ENCODE peak calls at places on chromosomes 4 and X, in seven cellular contexts. B is left lung, K is right lobe of liver, T is MM.1S, Y is fibroblast of lung, A is prostate gland, R is body of pancreas. P is an unnamed sample. For H3K36me3, the result is how much of the 10 kb centered on the place peaks cover.

GRCh38 chr4:159103406-159104131 is 690 bp downstream of the RAPGEF2 start:
- DNase-seq in B (peak), K (peak), T (peak), Y (peak), A (peak), R (peak), P (peak)

GRCh38 chr4:41532880-41533279 is 5.1 kb upstream of the LIMCH1 start:
- DNase-seq in B (no peak), K (no peak), T (no peak), Y (peak), A (no peak), R (no peak), P (no peak)

GRCh38 chr4:54005475-54005874 is 58.9 kb downstream of the CHIC2 start:
- DNase-seq in B (no peak), K (no peak), T (peak), Y (peak), A (no peak), R (no peak), P (no peak)

GRCh38 chr4:46852839-46853238 is 56.2 kb downstream of the COX7B2 start:
- DNase-seq in B (no peak), K (no peak), T (no peak), Y (no peak), A (no peak), R (no peak), P (no peak)

GRCh38 chr4:151677193-151677592 is 83.6 kb downstream of the GATB start:
- DNase-seq in B (no peak), K (no peak), T (no peak), Y (no peak), A (no peak), R (no peak), P (no peak)

GRCh38 chr4:6999172-7000086 is 43.7 kb upstream of the TADA2B start:
- DNase-seq in B (no peak), K (no peak), T (no peak), Y (no peak), A (no peak), R (no peak), P (no peak)

GRCh38 chr4:148808416-148808815 is 366.2 kb upstream of the NR3C2 start:
- DNase-seq in B (no peak), K (no peak), T (no peak), Y (no peak), A (no peak), R (no peak), P (no peak)

GRCh38 chrX:29824176-29824906 is 391.0 kb upstream of the MAGEB2 start:
- DNase-seq in B (no peak), K (no peak), T (no peak), Y (no peak), A (no peak), R (no peak), P (no peak)

GRCh38 chrX:57906790-57907189 is 3.5 kb downstream of the ZXDA start:
- DNase-seq in B (no peak), K (no peak), T (no peak), Y (peak), A (no peak), R (no peak), P (no peak)

GRCh38 chr4:575281-576141 is 584 bp downstream of the TMEM271 start:
- DNase-seq in B (peak), K (no peak), T (no peak), Y (peak), A (no peak), R (peak), P (peak)

GRCh38 chr4:25535701-25536473 is 119.8 kb upstream of the SLC34A2 start:
- DNase-seq in B (peak), K (no peak), T (no peak), Y (no peak), A (no peak), R (no peak), P (no peak)

GRCh38 chr4:168152837-168153500 is 60.6 kb downstream of the ANXA10 start:
- DNase-seq in B (no peak), K (no peak), T (peak), Y (no peak), A (no peak), R (no peak), P (no peak)

GRCh38 chrX:151879856-151880255 is 32.8 kb upstream of the MAGEA4 start:
- DNase-seq in B (no peak), K (no peak), T (no peak), Y (no peak), A (no peak), R (no peak), P (no peak)

GRCh38 chrX:30504309-30504708 is 73.3 kb downstream of the TASL start:
- DNase-seq in B (no peak), K (no peak), T (peak), Y (peak), A (no peak), R (no peak), P (no peak)

GRCh38 chr4:132266374-132266773 is 882.7 kb upstream of the PCDH10 start:
- DNase-seq in B (no peak), K (no peak), T (peak), Y (no peak), A (no peak), R (no peak), P (no peak)

GRCh38 chr4:99300934-99301333 is 10.1 kb upstream of the ADH1A start:
- DNase-seq in B (peak), K (peak), T (no peak), Y (peak), A (peak), R (peak), P (peak)

GRCh38 chr4:41839945-41840854 is 91.7 kb upstream of the PHOX2B start:
- DNase-seq in B (no peak), K (no peak), T (no peak), Y (no peak), A (no peak), R (no peak), P (no peak)

GRCh38 chr4:41575207-41575606 is 37.2 kb downstream of the LIMCH1 start:
- DNase-seq in B (no peak), K (no peak), T (no peak), Y (peak), A (no peak), R (no peak), P (no peak)

GRCh38 chr4:74453846-74454742 is 9.2 kb downstream of the AREG start:
- DNase-seq in B (no peak), K (no peak), T (no peak), Y (no peak), A (no peak), R (no peak), P (no peak)

DNA sequence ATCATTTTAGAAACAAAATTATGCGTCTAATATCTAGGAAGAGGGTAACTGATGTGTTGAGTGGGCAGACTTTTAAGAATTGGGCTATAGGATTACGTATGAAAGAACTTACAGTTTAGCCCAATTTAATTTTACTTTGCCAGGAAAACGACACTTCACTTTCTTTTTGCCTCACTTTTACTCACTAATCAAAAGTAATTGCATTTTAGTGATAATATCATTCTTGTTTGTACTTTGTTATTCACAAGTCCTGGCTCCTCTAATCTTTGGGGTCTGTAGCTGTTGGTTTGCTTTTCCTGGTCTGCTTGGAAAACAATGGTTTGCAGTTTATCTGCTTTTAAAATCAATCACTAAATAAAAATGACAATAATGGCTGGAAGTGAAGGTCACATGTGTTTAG is 2.9 kb upstream of the ARX start:
- DNase-seq in B (no peak), K (no peak), T (no peak), Y (no peak), A (no peak), R (no peak), P (no peak)
- TF ChIP-seq CTCF in B (no peak), K (no peak), T (no peak), Y (no peak), A (no peak), R (no peak), P (no peak)

GRCh38 chr4:86261634-86262033 is 98.2 kb downstream of the MAPK10 start:
- DNase-seq in B (no peak), K (no peak), T (no peak), Y (no peak), A (no peak), R (no peak), P (no peak)
- H3K36me3 ChIP-seq in B (under half), K (under half), T (under half), Y (under half), A (under half), R (under half), P (under half)

GRCh38 chrX:150414228-150414627 is 51.1 kb downstream of the MAMLD1 start:
- DNase-seq in B (no peak), K (no peak), T (no peak), Y (no peak), A (no peak), R (no peak), P (no peak)

GRCh38 chrX:150410513-150410912 is 47.4 kb downstream of the MAMLD1 start:
- DNase-seq in B (no peak), K (no peak), T (no peak), Y (no peak), A (no peak), R (no peak), P (no peak)

GRCh38 chrX:150421816-150422215 is 58.7 kb downstream of the MAMLD1 start:
- DNase-seq in B (no peak), K (peak), T (no peak), Y (peak), A (no peak), R (no peak), P (peak)

GRCh38 chrX:150411656-150412055 is 48.5 kb downstream of the MAMLD1 start:
- DNase-seq in B (no peak), K (no peak), T (no peak), Y (no peak), A (no peak), R (no peak), P (no peak)

GRCh38 chrX:150416469-150416868 is 53.4 kb downstream of the MAMLD1 start:
- DNase-seq in B (no peak), K (no peak), T (no peak), Y (no peak), A (no peak), R (no peak), P (no peak)
- TF ChIP-seq CTCF in B (no peak), K (no peak), T (no peak), Y (no peak), A (no peak), R (no peak), P (no peak)

GRCh38 chr4:137523329-137523728 is 9.0 kb downstream of the PCDH18 start:
- DNase-seq in B (no peak), K (no peak), T (no peak), Y (no peak), A (no peak), R (no peak), P (no peak)
- H3K36me3 ChIP-seq in B (under half), K (under half), T (under half), Y (under half), A (under half), R (under half), P (under half)

GRCh38 chr4:152784490-152785195 is 4.9 kb downstream of the ARFIP1 start:
- DNase-seq in B (no peak), K (no peak), T (no peak), Y (peak), A (no peak), R (no peak), P (no peak)
- TF ChIP-seq CTCF in B (no peak), K (no peak), T (no peak), Y (no peak), A (no peak), R (no peak), P (peak)

GRCh38 chr4:3232001-3232400 is 17.0 kb upstream of the MSANTD1 start:
- DNase-seq in B (no peak), K (no peak), T (no peak), Y (no peak), A (no peak), R (no peak), P (no peak)
- H3K36me3 ChIP-seq in B (under half), K (under half), T (under half), Y (under half), A (under half), R (under half), P (under half)

DNA sequence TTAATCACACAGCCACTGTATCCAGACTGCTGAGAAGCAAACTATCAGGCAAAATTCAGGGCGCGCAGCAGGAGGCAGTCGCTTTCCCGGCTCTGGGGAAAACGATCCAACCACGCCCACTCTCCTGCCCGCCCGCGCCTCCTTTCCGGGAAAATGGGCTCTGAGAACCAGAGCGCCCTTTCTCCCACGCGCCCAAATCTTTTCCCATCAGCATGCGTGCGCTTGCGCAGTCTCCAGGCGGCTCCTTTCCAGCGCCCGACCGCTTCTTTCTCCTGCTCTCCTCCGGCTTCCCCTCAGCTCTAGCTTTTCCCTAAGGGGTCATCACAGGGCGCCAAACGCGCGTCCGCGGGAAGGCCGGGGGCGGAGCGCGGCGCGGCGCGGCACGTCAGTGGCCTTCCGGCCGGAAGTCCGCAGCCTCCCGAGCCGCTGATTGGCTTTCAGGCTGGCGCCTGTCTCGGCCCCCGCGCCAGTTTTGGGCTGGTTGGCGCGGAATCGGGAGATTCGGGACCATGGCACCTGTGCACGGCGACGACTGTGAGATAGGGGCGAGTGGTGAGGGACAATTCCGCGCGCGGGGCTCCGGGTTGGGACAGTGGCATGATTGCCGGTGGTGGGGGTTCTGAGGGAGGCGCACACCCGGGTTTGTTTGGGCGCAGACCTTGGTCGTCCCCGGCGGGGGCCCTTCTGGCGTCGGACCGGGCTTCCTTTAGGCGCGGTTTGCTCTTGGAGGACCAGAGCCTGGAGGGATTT is at the start of gene POLA1:
- DNase-seq in B (peak), K (peak), T (peak), Y (peak), A (peak), R (peak), P (peak)
- TF ChIP-seq CTCF in B (no peak), K (no peak), T (peak), Y (peak), A (no peak), R (no peak), P (peak)

GRCh38 chr4:2828758-2829181 is 14.9 kb upstream of the ADD1 start:
- DNase-seq in B (peak), K (peak), T (no peak), Y (no peak), A (no peak), R (peak), P (no peak)

GRCh38 chr4:2827874-2828751 is 15.5 kb upstream of the ADD1 start:
- DNase-seq in B (peak), K (peak), T (no peak), Y (no peak), A (no peak), R (peak), P (no peak)

GRCh38 chr4:2825740-2826139 is 17.9 kb upstream of the ADD1 start:
- DNase-seq in B (no peak), K (peak), T (no peak), Y (no peak), A (no peak), R (no peak), P (no peak)

GRCh38 chr4:2825184-2825506 is 18.5 kb upstream of the ADD1 start:
- DNase-seq in B (no peak), K (no peak), T (no peak), Y (no peak), A (no peak), R (no peak), P (no peak)

DNA sequence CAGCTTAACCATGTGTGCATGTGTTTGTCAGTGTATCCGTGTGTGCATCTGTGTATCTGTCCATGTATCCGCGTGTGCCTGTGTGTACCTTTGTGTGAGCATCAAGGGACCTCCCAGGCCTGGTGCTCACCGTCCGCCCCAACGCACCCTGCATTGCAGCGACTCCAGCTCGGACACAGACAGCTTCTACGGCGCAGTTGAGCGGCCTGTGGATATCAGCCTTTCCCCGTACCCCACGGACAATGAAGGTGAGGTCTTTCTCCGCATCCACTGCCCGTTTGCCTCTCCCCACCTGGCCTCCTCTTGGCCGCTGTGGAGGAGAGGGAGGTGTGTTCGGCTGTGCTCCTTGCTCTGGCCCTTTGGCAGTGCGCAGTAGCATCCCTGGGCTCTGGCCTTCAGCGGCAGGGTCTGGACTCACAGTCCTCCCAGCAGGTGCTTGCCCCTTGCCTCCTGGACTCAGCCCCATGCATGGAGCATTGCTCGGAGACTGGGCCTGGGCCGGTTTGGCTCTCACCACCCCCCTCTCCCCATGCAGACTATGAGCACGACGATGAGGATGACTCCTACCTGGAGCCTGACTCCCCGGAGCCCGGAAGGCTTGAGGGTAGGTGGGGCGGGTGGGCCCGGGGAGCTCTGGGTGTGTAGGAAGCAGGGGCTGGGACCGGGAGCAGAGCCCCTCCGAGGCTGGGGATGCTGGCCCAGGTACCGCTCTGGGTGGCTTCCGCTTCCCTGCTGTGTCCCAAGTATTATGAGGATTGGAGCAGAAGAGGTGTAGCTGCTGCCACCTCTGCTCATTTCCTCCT is 16.4 kb upstream of the ADD1 start:
- DNase-seq in B (peak), K (peak), T (no peak), Y (no peak), A (no peak), R (peak), P (no peak)
- H3K36me3 ChIP-seq in B (under half), K (under half), T (under half), Y (under half), A (under half), R (under half), P (under half)

GRCh38 chr4:112752061-112752460 is 115.1 kb downstream of the LARP7 start:
- DNase-seq in B (no peak), K (no peak), T (no peak), Y (no peak), A (no peak), R (no peak), P (no peak)

GRCh38 chr4:112751447-112751846 is 114.5 kb downstream of the LARP7 start:
- DNase-seq in B (no peak), K (no peak), T (no peak), Y (no peak), A (no peak), R (no peak), P (no peak)

GRCh38 chr4:112747035-112747434 is 110.1 kb downstream of the LARP7 start:
- DNase-seq in B (no peak), K (no peak), T (no peak), Y (no peak), A (no peak), R (no peak), P (no peak)

GRCh38 chr4:112752510-112752909 is 115.6 kb downstream of the LARP7 start:
- DNase-seq in B (no peak), K (no peak), T (no peak), Y (no peak), A (no peak), R (no peak), P (no peak)

GRCh38 chr4:112748352-112748900 is 111.5 kb downstream of the LARP7 start:
- DNase-seq in B (no peak), K (no peak), T (no peak), Y (no peak), A (no peak), R (no peak), P (no peak)
- TF ChIP-seq CTCF in B (no peak), K (no peak), T (no peak), Y (no peak), A (no peak), R (no peak), P (no peak)

P was measured in heart right ventricle.